ENCODE peak calls at places on chromosomes 5 and 9, in four cellular contexts. N is D721Med, T is AG04450, R is OCI-LY7. G is an unnamed sample.

GRCh38 chr9:22148876-22149637 is 140.0 kb upstream of the CDKN2B start:
- DNase-seq in N (no peak), R (no peak), T (no peak), G (no peak)

GRCh38 chr5:610011-610743 is 2.0 kb upstream of the CEP72 start:
- DNase-seq in T (no peak), N (no peak), R (no peak), G (no peak)

GRCh38 chr5:111737716-111738115 is 19.3 kb downstream of the NREP start:
- DNase-seq in N (no peak), R (no peak), T (no peak), G (no peak)

GRCh38 chr5:78628260-78629024 is 20.1 kb downstream of the LHFPL2 start:
- DNase-seq in T (no peak), R (no peak), N (no peak), G (no peak)

GRCh38 chr5:151075698-151076331 is 5.0 kb downstream of the TNIP1 start:
- DNase-seq in R (no peak), N (no peak), T (no peak), G (no peak)

GRCh38 chr9:2241461-2241874 is 226.3 kb downstream of the SMARCA2 start:
- DNase-seq in T (peak), N (no peak), R (peak), G (no peak)

GRCh38 chr9:36268007-36268427 is 9.8 kb upstream of the GNE start:
- DNase-seq in N (no peak), R (no peak), T (no peak), G (no peak)

GRCh38 chr5:14068136-14068535 is 75.0 kb upstream of the TRIO start:
- DNase-seq in N (no peak), T (no peak), R (no peak), G (no peak)

GRCh38 chr5:107705390-107706014 is 34.8 kb upstream of the EFNA5 start:
- DNase-seq in T (peak), N (no peak), R (no peak), G (no peak)

GRCh38 chr5:34886718-34887117 is 28.6 kb downstream of the RAD1 start:
- DNase-seq in T (no peak), N (no peak), R (no peak), G (no peak)

GRCh38 chr9:126531035-126531571 is 82.6 kb upstream of the LMX1B start:
- DNase-seq in N (no peak), R (no peak), T (no peak), G (no peak)

GRCh38 chr5:10724799-10725507 is 36.1 kb downstream of the DAP start:
- DNase-seq in N (no peak), T (peak), R (no peak), G (no peak)

GRCh38 chr5:64619609-64620008 is 70.7 kb upstream of the SHISAL2B start:
- DNase-seq in R (no peak), T (no peak), N (no peak), G (no peak)

GRCh38 chr5:126460977-126461376 is 37.8 kb downstream of the GRAMD2B start:
- DNase-seq in N (no peak), R (no peak), T (no peak), G (no peak)

GRCh38 chr5:153525536-153525935 is 35.1 kb downstream of the GRIA1 start:
- DNase-seq in T (no peak), N (no peak), R (no peak), G (no peak)

GRCh38 chr5:66967826-66968262 is 228.8 kb downstream of the CD180 start:
- DNase-seq in T (no peak), N (no peak), R (no peak), G (no peak)

GRCh38 chr5:141149812-141150211 is at the start of gene PCDHB6:
- DNase-seq in T (no peak), R (no peak), N (no peak), G (no peak)

GRCh38 chr9:36030871-36031270 is 5.8 kb upstream of the RECK start:
- DNase-seq in T (no peak), N (no peak), R (no peak), G (no peak)

GRCh38 chr9:25716220-25716872 is 38.1 kb upstream of the TUSC1 start:
- DNase-seq in N (no peak), R (peak), T (peak), G (no peak)

GRCh38 chr5:22473865-22474264 is 379.3 kb downstream of the CDH12 start:
- DNase-seq in R (no peak), T (no peak), N (no peak), G (no peak)

GRCh38 chr5:110105692-110106091 is 416.0 kb downstream of the MAN2A1 start:
- DNase-seq in N (no peak), T (no peak), R (no peak), G (no peak)

GRCh38 chr5:106875591-106876297 is 795.0 kb downstream of the EFNA5 start:
- DNase-seq in T (no peak), R (peak), N (no peak), G (peak)

GRCh38 chr5:92637247-92637646 is 943.8 kb downstream of the NR2F1-AS1 start:
- DNase-seq in R (no peak), T (no peak), N (no peak), G (no peak)

GRCh38 chr9:22379272-22379671 is 67.4 kb upstream of the DMRTA1 start:
- DNase-seq in R (no peak), T (no peak), N (no peak), G (no peak)

GRCh38 chr9:125931211-125931610 is 184.0 kb downstream of the PBX3 start:
- DNase-seq in N (no peak), T (no peak), R (no peak), G (no peak)

GRCh38 chr5:83474170-83474796 is 2.7 kb downstream of the VCAN start:
- DNase-seq in N (no peak), T (peak), R (no peak), G (peak)

GRCh38 chr5:30968971-30969370 is 224.5 kb upstream of the CDH6 start:
- DNase-seq in N (no peak), R (no peak), T (no peak), G (no peak)

GRCh38 chr5:58922392-58923171 is 339.7 kb downstream of the RAB3C start:
- DNase-seq in N (no peak), R (no peak), T (no peak), G (no peak)

GRCh38 chr5:133873936-133874585 is 94.4 kb downstream of the C5orf15 start:
- DNase-seq in N (no peak), T (peak), R (no peak), G (no peak)

GRCh38 chr9:17319822-17320221 is 185.0 kb downstream of the CNTLN start:
- DNase-seq in N (no peak), R (no peak), T (no peak), G (no peak)

DNA sequence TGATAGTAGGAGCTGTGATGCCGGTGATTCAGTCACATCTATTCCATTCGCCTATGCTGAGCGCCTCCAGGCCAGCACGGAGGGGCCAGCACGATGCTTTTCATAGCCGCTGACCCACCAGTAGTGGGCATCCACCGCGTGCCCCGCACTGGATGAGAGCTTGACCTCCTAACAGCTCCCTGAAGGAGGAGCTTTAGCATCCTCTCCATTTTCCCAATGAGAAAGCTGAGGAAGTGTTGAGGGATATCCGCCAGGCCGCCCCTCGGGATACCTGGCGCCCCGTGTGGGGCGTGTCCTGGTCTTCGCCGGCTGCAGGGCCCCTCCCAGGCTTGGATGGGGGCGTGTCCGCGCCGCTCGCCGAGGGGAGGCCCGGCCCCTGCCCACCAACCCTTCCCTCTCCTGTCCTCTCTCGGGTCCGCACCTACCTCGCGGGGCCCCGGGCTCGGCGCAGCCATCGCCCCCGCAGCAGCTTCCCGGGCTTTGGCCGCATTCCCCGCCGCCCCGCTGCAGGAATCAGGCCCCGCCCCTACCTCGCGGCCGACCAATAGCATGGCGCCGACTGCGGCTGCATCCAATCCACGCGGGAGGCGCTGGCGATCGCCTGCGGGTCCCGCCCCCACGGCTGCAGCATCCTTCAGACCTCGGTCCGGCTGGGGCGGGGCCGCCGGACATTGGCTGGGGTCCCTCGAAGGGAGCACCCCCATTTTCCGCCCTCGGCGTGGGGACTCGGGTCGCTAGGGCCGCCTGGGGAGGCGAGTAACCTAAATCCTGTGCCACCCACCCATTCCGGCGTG is at the start of gene PIP5KL1:
- DNase-seq in R (peak), N (peak), T (no peak), G (peak)
- TF ChIP-seq CTCF in R (no peak), N (no peak), T (peak), G (no peak)

GRCh38 chr5:143014017-143014651 is 244.0 kb downstream of the ARHGAP26 start:
- DNase-seq in N (no peak), T (no peak), R (peak), G (no peak)
- TF ChIP-seq CTCF in N (peak), T (peak), R (peak), G (peak)

GRCh38 chr5:81167078-81167477 is 66.0 kb upstream of the CKMT2 start:
- DNase-seq in T (no peak), R (no peak), N (no peak), G (no peak)

GRCh38 chr5:81164466-81164865 is 68.7 kb upstream of the CKMT2 start:
- DNase-seq in N (no peak), R (no peak), T (no peak), G (no peak)

GRCh38 chr5:81167544-81167943 is 65.6 kb upstream of the CKMT2 start:
- DNase-seq in R (no peak), N (no peak), T (no peak), G (no peak)

GRCh38 chr5:81164936-81165335 is 68.2 kb upstream of the CKMT2 start:
- DNase-seq in T (no peak), N (no peak), R (no peak), G (no peak)

GRCh38 chr5:81165493-81166119 is 67.5 kb upstream of the CKMT2 start:
- DNase-seq in N (peak), R (peak), T (peak), G (peak)
- TF ChIP-seq CTCF in N (peak), R (peak), T (peak), G (peak)

GRCh38 chr9:119827526-119827925 is 458.3 kb upstream of the BRINP1 start:
- DNase-seq in N (no peak), T (no peak), R (no peak), G (no peak)
- TF ChIP-seq CTCF in N (no peak), T (no peak), R (no peak), G (no peak)

GRCh38 chr9:134735441-134736175 is 94.0 kb downstream of the COL5A1 start:
- DNase-seq in T (no peak), R (no peak), N (no peak), G (no peak)

GRCh38 chr9:134734270-134734669 is 92.7 kb downstream of the COL5A1 start:
- DNase-seq in R (no peak), N (no peak), T (no peak), G (no peak)

GRCh38 chr9:134732392-134733110 is 90.9 kb downstream of the COL5A1 start:
- DNase-seq in R (no peak), T (no peak), N (no peak), G (no peak)

GRCh38 chr9:134731497-134732391 is 90.1 kb downstream of the COL5A1 start:
- DNase-seq in R (no peak), N (no peak), T (no peak), G (no peak)

DNA sequence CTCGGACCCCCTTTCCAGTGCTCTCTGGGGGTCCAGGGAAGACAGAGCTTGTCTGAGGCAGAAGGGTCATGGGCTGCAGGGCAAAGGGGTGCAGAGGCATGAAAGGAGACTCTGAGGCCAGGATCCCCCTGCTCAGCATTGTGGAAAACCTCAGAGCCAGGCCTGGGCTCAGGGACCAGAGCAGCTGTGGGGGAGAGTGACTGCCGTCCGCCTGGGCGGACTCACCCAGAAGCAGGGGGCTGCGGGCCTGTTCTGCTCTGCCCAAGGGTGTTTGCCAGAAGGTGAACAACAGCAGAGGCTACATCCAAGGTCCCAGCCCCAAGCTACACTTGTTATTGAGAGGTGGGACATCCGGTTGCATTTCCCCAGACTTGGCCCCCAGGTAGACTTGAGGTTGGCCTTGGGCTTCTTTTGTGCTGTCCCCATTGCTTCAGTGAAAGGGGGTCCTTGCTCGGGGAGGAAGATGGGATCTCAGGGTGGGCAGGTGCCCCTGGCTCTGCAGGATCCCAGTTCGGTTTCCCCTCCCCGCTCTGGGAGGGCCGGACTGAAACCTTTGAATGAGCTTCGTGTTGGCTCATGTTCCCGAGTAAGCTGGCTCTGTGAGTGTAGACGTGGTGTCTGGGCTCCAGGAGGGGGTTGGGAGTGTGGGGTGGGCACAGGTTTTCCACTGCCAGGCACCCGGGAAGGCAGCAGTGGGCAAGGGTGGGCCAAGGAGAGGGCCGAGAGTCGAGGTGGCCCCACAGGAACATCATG is 92.1 kb downstream of the COL5A1 start:
- DNase-seq in N (no peak), R (no peak), T (no peak), G (no peak)
- TF ChIP-seq CTCF in N (no peak), R (no peak), T (no peak), G (no peak)

GRCh38 chr5:135478938-135479337 is 26.8 kb upstream of the TIFAB start:
- DNase-seq in N (peak), T (no peak), R (no peak), G (no peak)
- TF ChIP-seq CTCF in N (peak), T (no peak), R (no peak), G (no peak)

GRCh38 chr5:160649304-160649703 is 202.7 kb downstream of the ATP10B start:
- DNase-seq in T (no peak), R (peak), N (no peak), G (no peak)
- TF ChIP-seq CTCF in T (no peak), R (peak), N (peak), G (peak)

DNA sequence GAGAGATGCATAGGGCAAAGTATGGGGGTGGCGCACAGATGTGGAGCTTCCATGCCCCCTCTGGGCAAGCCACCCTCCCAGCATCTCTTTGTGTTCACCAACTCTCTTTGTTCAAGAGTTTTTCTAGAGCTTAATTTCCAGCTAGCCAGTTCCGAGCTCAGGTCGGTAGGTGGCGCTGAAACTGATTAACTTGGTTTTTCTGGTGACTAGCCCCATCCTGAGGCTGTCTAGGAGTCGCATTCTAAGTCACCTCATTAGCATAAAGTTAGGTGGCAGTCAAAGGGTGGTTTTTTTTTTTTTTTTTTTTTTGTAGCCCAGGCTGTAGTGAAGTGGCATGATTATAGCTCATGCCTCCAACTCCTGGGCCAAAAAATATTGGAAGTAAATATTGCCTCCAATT is 476.4 kb downstream of the KDM4C start:
- DNase-seq in T (no peak), N (no peak), R (peak), G (peak)
- TF ChIP-seq CTCF in T (peak), N (peak), R (peak), G (peak)

G was measured in GM13976.